ENCODE peak calls at places on chromosomes 12 and 14, in ten cellular contexts. Q is astrocyte, F is mammary epithelial cell, I is left ventricle myocardium inferior, T is H1, O is H9, J is heart left ventricle, L is stomach, Z is colonic mucosa, X is cardiac muscle cell. S is an unnamed sample. For H3K9me3, the result is how much of the 10 kb centered on the place peaks cover.

GRCh38 chr14:92546347-92547053 is 32.9 kb downstream of the RIN3 start:
- DNase-seq in F (no peak), Z (no peak), O (no peak), T (no peak), X (no peak), J (no peak), I (no peak), Q (peak), L (no peak), S (no peak)

GRCh38 chr12:87274594-87275245 is 754.5 kb downstream of the C12orf50 start:
- DNase-seq in F (peak), T (no peak), X (peak), Z (no peak), I (no peak), O (peak), L (no peak), Q (peak), J (no peak), S (no peak)

GRCh38 chr14:102496955-102497744 is 12.4 kb downstream of the ANKRD9 start:
- DNase-seq in F (no peak), T (no peak), L (no peak), Q (no peak), J (no peak), I (no peak), X (no peak), Z (no peak), O (no peak), S (no peak)

GRCh38 chr12:44628180-44628579 is 247.9 kb downstream of the NELL2 start:
- DNase-seq in J (no peak), I (no peak), F (no peak), X (no peak), Q (no peak), Z (no peak), O (no peak), L (no peak), T (no peak), S (no peak)

GRCh38 chr12:37672655-37673260 is 643.8 kb upstream of the ALG10B start:
- DNase-seq in Z (no peak), X (no peak), L (no peak), T (no peak), I (no peak), J (no peak), F (peak), O (no peak), Q (no peak), S (no peak)

GRCh38 chr14:71403673-71404072 is 496.4 kb downstream of the PCNX1 start:
- DNase-seq in L (no peak), I (no peak), Q (no peak), J (no peak), F (peak), O (no peak), X (peak), Z (peak), T (no peak), S (peak)

GRCh38 chr14:100140452-100141132 is 18.9 kb downstream of the DEGS2 start:
- DNase-seq in J (no peak), Q (peak), L (peak), F (no peak), X (peak), I (no peak), T (peak), O (peak), Z (peak), S (peak)

GRCh38 chr14:27049611-27050172 is 451.9 kb upstream of the NOVA1 start:
- DNase-seq in L (no peak), I (no peak), J (no peak), X (no peak), Z (no peak), T (no peak), F (no peak), O (no peak), Q (no peak), S (no peak)

GRCh38 chr12:92987362-92987761 is 58.3 kb upstream of the EEA1 start:
- DNase-seq in Z (peak), J (no peak), L (no peak), O (no peak), F (peak), I (no peak), T (no peak), Q (peak), X (peak), S (peak)

GRCh38 chr14:60278350-60278749 is 29.3 kb downstream of the PPM1A start:
- DNase-seq in Q (no peak), L (no peak), O (no peak), T (no peak), Z (no peak), F (no peak), X (no peak), I (no peak), J (no peak), S (no peak)

GRCh38 chr12:89731614-89732013 is 23.0 kb upstream of the ATP2B1 start:
- DNase-seq in X (peak), T (no peak), O (no peak), I (no peak), F (peak), J (no peak), Q (peak), L (no peak), Z (no peak), S (no peak)

GRCh38 chr12:22283006-22283506 is 51.5 kb downstream of the ST8SIA1 start:
- DNase-seq in Z (no peak), X (peak), Q (peak), J (no peak), T (no peak), L (no peak), O (no peak), I (no peak), F (peak), S (no peak)

GRCh38 chr14:101715209-101716076 is 46.1 kb upstream of the PPP2R5C start:
- DNase-seq in I (no peak), F (no peak), O (no peak), L (peak), T (no peak), Z (peak), Q (no peak), X (no peak), J (no peak), S (no peak)

GRCh38 chr14:102592969-102593840 is 756 bp downstream of the RCOR1 start:
- DNase-seq in Q (no peak), X (peak), O (no peak), Z (peak), I (peak), T (no peak), F (peak), J (peak), L (peak), S (peak)

GRCh38 chr14:67199016-67199415 is 9.8 kb downstream of the GARIN2 start:
- DNase-seq in T (no peak), I (no peak), Z (no peak), J (no peak), Q (no peak), L (no peak), X (no peak), F (no peak), O (no peak), S (no peak)

GRCh38 chr14:63594455-63595372 is 47.0 kb downstream of the WDR89 start:
- DNase-seq in X (no peak), F (no peak), T (no peak), Q (no peak), L (no peak), O (no peak), Z (no peak), I (no peak), J (no peak), S (no peak)

GRCh38 chr12:91274886-91275285 is 92.3 kb upstream of the DCN start:
- DNase-seq in Z (no peak), X (peak), I (no peak), O (no peak), J (no peak), T (no peak), Q (peak), F (no peak), L (no peak), S (no peak)

GRCh38 chr12:43815416-43815815 is 9.3 kb upstream of the TWF1 start:
- DNase-seq in T (no peak), Z (peak), F (no peak), O (no peak), J (no peak), L (no peak), X (no peak), Q (no peak), I (no peak), S (no peak)

GRCh38 chr12:48969847-48970701 is 1.5 kb downstream of the WNT10B start:
- DNase-seq in X (no peak), F (no peak), I (no peak), J (no peak), Q (no peak), O (peak), Z (no peak), T (no peak), L (no peak), S (no peak)

GRCh38 chr12:25384038-25384953 is 133.6 kb upstream of the KRAS start:
- DNase-seq in L (no peak), Q (no peak), I (no peak), O (no peak), X (peak), T (no peak), F (no peak), Z (peak), J (no peak), S (peak)

GRCh38 chr14:92997343-92998061 is 74.6 kb downstream of the CHGA start:
- DNase-seq in T (no peak), X (no peak), L (no peak), I (no peak), Z (no peak), Q (no peak), O (no peak), J (no peak), F (no peak), S (no peak)

GRCh38 chr14:41225433-41225832 is 381.2 kb upstream of the LRFN5 start:
- DNase-seq in L (no peak), I (no peak), J (no peak), Z (no peak), F (no peak), Q (no peak), T (no peak), O (no peak), X (no peak), S (no peak)

GRCh38 chr14:41222581-41222980 is 384.1 kb upstream of the LRFN5 start:
- DNase-seq in Q (no peak), F (no peak), L (no peak), J (no peak), O (no peak), Z (no peak), T (no peak), I (no peak), X (no peak), S (no peak)
- H3K9me3 ChIP-seq in Q (under half), F (under half), L (under half), J (under half), O (under half), Z (under half), T (under half), I (under half), X (under half), S (under half)

GRCh38 chr12:56864318-56864717 is 69.9 kb downstream of the SDR9C7 start:
- DNase-seq in Z (no peak), X (no peak), T (no peak), F (no peak), L (no peak), I (no peak), J (no peak), Q (no peak), O (no peak), S (no peak)
- H3K9me3 ChIP-seq in Z (under half), X (under half), T (half or more), F (under half), L (half or more), I (half or more), J (under half), Q (under half), O (under half), S (under half)

GRCh38 chr14:20176330-20176729 is 14.4 kb upstream of the OR11G2 start:
- DNase-seq in O (no peak), I (no peak), T (no peak), Q (no peak), F (no peak), X (no peak), Z (no peak), L (no peak), J (no peak), S (no peak)
- H3K9me3 ChIP-seq in O (half or more), I (under half), T (half or more), Q (under half), F (under half), X (under half), Z (under half), L (under half), J (under half), S (under half)

GRCh38 chr14:105836160-105836559 is 309.8 kb downstream of the TMEM121 start:
- DNase-seq in Q (no peak), J (no peak), X (no peak), Z (no peak), O (peak), I (no peak), T (no peak), L (no peak), F (no peak), S (no peak)
- H3K9me3 ChIP-seq in Q (under half), J (under half), X (under half), Z (under half), O (half or more), I (under half), T (half or more), L (under half), F (under half), S (under half)